ENCODE peak calls at places on chromosomes 7 and 10, in ten cellular contexts. E is left ventricle myocardium inferior, B is HCT116, X is A549, N is psoas muscle, U is neural progenitor cell, Z is spleen, V is thoracic aorta, H is lung, F is testis. L is an unnamed sample.

GRCh38 chr7:71453630-71454029 is 321.7 kb downstream of the GALNT17 start:
- DNase-seq in U (no peak), H (no peak), X (no peak), Z (no peak), B (no peak), F (no peak), V (no peak), N (no peak), E (no peak), L (no peak)

GRCh38 chr7:157271991-157272324 is 64.8 kb upstream of the DNAJB6 start:
- DNase-seq in N (peak; percentile 88), U (no peak), F (peak; percentile 82), H (peak; percentile 55), B (no peak), X (peak; percentile 64), E (peak; percentile 55), V (peak; percentile 80), Z (peak; percentile 30), L (peak; percentile 91)

GRCh38 chr7:140673063-140673769 is 471 bp downstream of the ADCK2 start:
- DNase-seq in V (no peak), H (peak; percentile 65), X (peak; percentile 33), N (peak; percentile 73), Z (peak; percentile 92), F (peak; percentile 35), B (no peak), E (peak; percentile 33), U (peak; percentile 57), L (no peak)

GRCh38 chr7:30349170-30349569 is 64.8 kb downstream of the ZNRF2 start:
- DNase-seq in U (no peak), B (no peak), X (no peak), F (no peak), N (no peak), Z (no peak), H (no peak), E (no peak), V (no peak), L (no peak)

GRCh38 chr7:29115753-29116152 is 30.6 kb downstream of the CPVL start:
- DNase-seq in X (no peak), B (no peak), N (no peak), E (no peak), V (no peak), H (no peak), F (no peak), U (no peak), Z (no peak), L (no peak)

GRCh38 chr10:32210306-32211045 is 136.5 kb downstream of the EPC1 start:
- DNase-seq in Z (no peak), N (no peak), H (no peak), X (peak; percentile 78), E (no peak), F (peak; percentile 27), B (peak; percentile 74), U (peak; percentile 26), V (no peak), L (no peak)

GRCh38 chr7:36758879-36759278 is 34.6 kb upstream of the AOAH start:
- DNase-seq in Z (no peak), F (no peak), B (no peak), H (no peak), U (no peak), N (no peak), E (no peak), V (no peak), X (no peak), L (no peak)

GRCh38 chr10:124791378-124792348 is at the start of gene EEF1AKMT2:
- DNase-seq in H (peak; percentile 75), Z (peak; percentile 96), U (peak; percentile 96), B (peak; percentile 86), E (peak; percentile 84), F (peak; percentile 89), N (peak; percentile 94), V (peak; percentile 4), X (peak; percentile 89), L (peak; percentile 80)

GRCh38 chr10:35739998-35740397 is 97.9 kb upstream of the FZD8 start:
- DNase-seq in V (no peak), F (no peak), E (no peak), H (no peak), B (no peak), U (no peak), Z (no peak), N (no peak), X (no peak), L (no peak)

GRCh38 chr7:74480861-74481417 is 27.2 kb downstream of the GTF2IRD1 start:
- DNase-seq in N (peak; percentile 78), Z (peak; percentile 78), H (peak; percentile 78), B (no peak), F (peak; percentile 73), E (peak; percentile 49), V (no peak), U (no peak), X (peak; percentile 85), L (peak; percentile 86)
- H3K27ac ChIP-seq in N (peak overlapping the region; percentile 96), Z (peak overlapping the region; percentile 84), H (peak overlapping the region; percentile 99), B (peak overlapping the region; percentile 58), F (peak overlapping the region; percentile 97), E (peak overlapping the region; percentile 98), V (peak overlapping the region; percentile 96), U (peak overlapping the region; percentile 31), X (peak overlapping the region; percentile 93), L (peak overlapping the region; percentile 96)

GRCh38 chr10:59801171-59801570 is 47.9 kb upstream of the MRLN start:
- DNase-seq in N (no peak), F (no peak), U (no peak), X (no peak), H (no peak), V (no peak), E (no peak), Z (no peak), B (no peak), L (no peak)

GRCh38 chr10:59807629-59808620 is 54.7 kb upstream of the MRLN start:
- DNase-seq in Z (no peak), N (peak; percentile 92), V (peak; percentile 45), F (peak; percentile 28), B (no peak), U (no peak), H (peak; percentile 51), X (no peak), E (peak; percentile 60), L (peak; percentile 86)

GRCh38 chr10:59803714-59804113 is 50.5 kb upstream of the MRLN start:
- DNase-seq in H (no peak), V (no peak), B (no peak), E (no peak), Z (no peak), N (no peak), F (no peak), U (no peak), X (no peak), L (no peak)

GRCh38 chr10:59804220-59804619 is 51.0 kb upstream of the MRLN start:
- DNase-seq in B (no peak), E (no peak), F (no peak), Z (no peak), U (no peak), H (no peak), N (no peak), V (no peak), X (no peak), L (no peak)

DNA sequence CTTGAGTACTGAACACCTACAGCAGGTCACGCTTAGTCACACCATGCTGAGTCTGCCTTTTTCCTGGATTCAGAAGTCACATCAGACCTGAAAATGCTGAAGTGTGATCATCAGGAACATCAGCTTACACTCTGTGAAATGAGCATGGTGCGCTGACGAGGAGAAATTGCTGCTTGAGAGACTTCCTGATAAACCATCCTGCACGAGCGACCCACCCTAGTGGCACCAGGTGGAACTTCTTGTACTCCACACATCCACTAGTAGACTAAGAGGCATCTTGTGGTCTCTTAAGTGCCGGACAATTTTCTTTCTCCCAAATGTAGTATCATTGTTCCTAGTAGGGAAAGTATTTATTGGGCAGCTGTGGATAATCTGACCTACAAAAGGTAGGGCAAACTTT is 51.8 kb upstream of the MRLN start:
- DNase-seq in F (peak; percentile 26), B (no peak), E (no peak), X (peak; percentile 48), U (peak; percentile 54), V (no peak), Z (no peak), N (peak; percentile 64), H (no peak), L (no peak)
- TF ChIP-seq CTCF in F (no peak), B (peak; percentile 52), E (peak; percentile 50), X (no peak), U (peak; percentile 63), V (no peak), Z (peak; percentile 26), N (peak; percentile 53), H (no peak), L (no peak)

DNA sequence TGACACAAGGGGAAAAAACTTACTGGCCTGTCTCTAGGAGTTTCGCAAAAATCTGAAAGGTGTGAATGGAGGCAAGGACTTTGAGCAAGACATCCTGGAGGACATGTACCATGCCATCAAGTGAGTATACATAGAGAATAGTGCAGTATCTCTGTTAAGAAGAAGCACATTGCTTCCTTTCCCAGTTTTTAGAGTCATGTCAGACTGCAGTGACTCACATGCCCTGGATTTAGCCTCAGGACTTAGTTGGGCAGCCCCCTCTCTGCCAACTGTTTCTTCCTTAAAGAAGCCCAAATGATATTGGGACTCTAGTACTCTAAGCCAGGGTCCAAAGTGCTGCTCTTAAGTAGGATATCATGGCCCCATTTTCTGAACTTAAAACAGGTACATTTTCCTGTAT is 28.1 kb upstream of the NFKB2 start:
- DNase-seq in V (no peak), X (no peak), H (no peak), Z (no peak), U (no peak), B (no peak), F (no peak), N (no peak), E (no peak), L (no peak)
- H3K27ac ChIP-seq in V (no peak overlapping the region), X (peak overlapping the region; percentile 42), H (no peak overlapping the region), Z (no peak overlapping the region), U (no peak overlapping the region), B (peak overlapping the region; percentile 31), F (no peak overlapping the region), N (no peak overlapping the region), E (no peak overlapping the region), L (no peak overlapping the region)

DNA sequence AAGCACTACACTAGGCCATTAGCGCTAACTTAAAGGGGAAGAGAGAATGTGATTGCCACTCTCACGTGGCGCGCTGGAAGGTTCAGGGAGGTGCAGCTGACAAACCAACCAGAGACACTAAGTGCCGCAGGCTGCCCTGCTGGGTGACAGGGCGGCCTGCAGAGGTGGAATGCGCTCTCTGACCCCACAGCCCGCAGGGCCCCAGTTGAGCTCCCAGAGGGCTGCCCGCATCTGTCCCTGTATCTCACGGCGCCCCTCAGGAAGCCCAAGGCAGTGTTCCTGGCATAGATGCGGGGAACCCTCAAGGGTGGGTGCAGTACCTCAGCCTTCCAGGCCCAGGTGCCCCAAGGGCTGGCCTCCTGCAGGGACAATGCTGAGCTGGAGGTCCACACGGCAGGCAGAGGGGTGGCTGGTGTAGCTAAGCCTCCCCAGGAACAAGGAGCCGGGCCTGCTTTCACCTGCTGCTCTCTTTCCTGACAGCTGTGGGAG is 66.6 kb downstream of the CALML3 start:
- DNase-seq in U (peak; percentile 54), H (no peak), E (no peak), Z (peak; percentile 60), N (no peak), X (no peak), V (no peak), F (no peak), B (no peak), L (no peak)
- TF ChIP-seq CTCF in U (no peak), H (no peak), E (no peak), Z (no peak), N (no peak), X (no peak), V (no peak), F (no peak), B (no peak), L (no peak)

L was measured in coronary artery.